ENCODE peak calls at places on chromosome 7, in eight cellular contexts. A, Q, Z, L, D, F, I and P are unnamed samples.

GRCh38 chr7:47714669-47715607 is 133.0 kb upstream of the TNS3 start:
- DNase-seq in Q (no peak), A (no peak), D (no peak), I (no peak), Z (no peak), F (no peak), L (no peak), P (no peak)

GRCh38 chr7:71173955-71174354 is 42.0 kb downstream of the GALNT17 start:
- DNase-seq in L (no peak), Z (no peak), I (no peak), F (no peak), A (no peak), D (no peak), Q (peak; percentile 1), P (no peak)

GRCh38 chr7:14048889-14049288 is 59.4 kb upstream of the ETV1 start:
- DNase-seq in D (no peak), I (no peak), Z (no peak), A (peak; percentile 1), L (no peak), Q (peak; percentile 3), F (no peak), P (no peak)

GRCh38 chr7:115096262-115096661 is 174.4 kb downstream of the MDFIC start:
- DNase-seq in Z (no peak), Q (no peak), F (no peak), I (no peak), D (no peak), A (no peak), L (no peak), P (no peak)

GRCh38 chr7:95798401-95798930 is 26.1 kb downstream of the DYNC1I1 start:
- DNase-seq in F (no peak), A (no peak), L (no peak), D (no peak), Z (no peak), Q (peak; percentile 1), I (no peak), P (no peak)

GRCh38 chr7:93851536-93851935 is 39.0 kb downstream of the TFPI2 start:
- DNase-seq in I (no peak), A (no peak), F (no peak), L (peak; percentile 27), D (no peak), Q (peak; percentile 9), Z (no peak), P (no peak)

GRCh38 chr7:27677912-27678612 is 15.4 kb upstream of the HIBADH start:
- DNase-seq in Q (peak; percentile 96), I (no peak), D (no peak), A (peak; percentile 94), Z (no peak), L (peak; percentile 99), F (no peak), P (no peak)

GRCh38 chr7:44595934-44596635 is 10.3 kb upstream of the OGDH start:
- DNase-seq in Z (no peak), Q (peak; percentile 54), D (no peak), L (no peak), F (no peak), A (peak; percentile 34), I (no peak), P (no peak)

GRCh38 chr7:124702385-124702784 is 63.2 kb downstream of the GPR37 start:
- DNase-seq in A (peak; percentile 39), D (no peak), Q (no peak), F (no peak), I (no peak), Z (no peak), L (peak; percentile 56), P (no peak)